ENCODE peak calls at places on chromosomes 3 and 15, in eight cellular contexts. One of them, this sample, is unnamed.

GRCh38 chr15:77243146-77243545 is 172.2 kb upstream of the TSPAN3 start:
- DNase-seq in NCI-H524: no peak
- DNase-seq in choroid plexus epithelial cell: no peak
- DNase-seq in brain pericyte: no peak
- DNase-seq in NCI-H1092 treated with DMSO at 0.1 percent for 48 hours: no peak
- DNase-seq in HCEC 1CT: no peak
- DNase-seq in C1 segment of cervical spinal cord: no peak
- DNase-seq in globus pallidus: no peak
- DNase-seq in this sample: no peak

GRCh38 chr3:134378384-134378783 is 4.1 kb upstream of the AMOTL2 start:
- DNase-seq in NCI-H524: peak
- DNase-seq in choroid plexus epithelial cell: peak
- DNase-seq in brain pericyte: no peak
- DNase-seq in NCI-H1092 treated with DMSO at 0.1 percent for 48 hours: no peak
- DNase-seq in HCEC 1CT: peak
- DNase-seq in C1 segment of cervical spinal cord: no peak
- DNase-seq in globus pallidus: peak
- DNase-seq in this sample: peak

GRCh38 chr3:11543141-11543947 is 100.4 kb downstream of the VGLL4 start:
- DNase-seq in NCI-H524: no peak
- DNase-seq in choroid plexus epithelial cell: no peak
- DNase-seq in brain pericyte: no peak
- DNase-seq in NCI-H1092 treated with DMSO at 0.1 percent for 48 hours: no peak
- DNase-seq in HCEC 1CT: no peak
- DNase-seq in C1 segment of cervical spinal cord: no peak
- DNase-seq in globus pallidus: no peak
- DNase-seq in this sample: no peak

GRCh38 chr15:69578792-69579587 is 126.4 kb downstream of the RPLP1 start:
- DNase-seq in NCI-H524: no peak
- DNase-seq in choroid plexus epithelial cell: no peak
- DNase-seq in brain pericyte: no peak
- DNase-seq in NCI-H1092 treated with DMSO at 0.1 percent for 48 hours: no peak
- DNase-seq in HCEC 1CT: no peak
- DNase-seq in C1 segment of cervical spinal cord: no peak
- DNase-seq in globus pallidus: no peak
- DNase-seq in this sample: no peak

GRCh38 chr3:195260286-195260905 is 10.6 kb downstream of the XXYLT1 start:
- DNase-seq in NCI-H524: peak
- DNase-seq in choroid plexus epithelial cell: no peak
- DNase-seq in brain pericyte: no peak
- DNase-seq in NCI-H1092 treated with DMSO at 0.1 percent for 48 hours: peak
- DNase-seq in HCEC 1CT: no peak
- DNase-seq in C1 segment of cervical spinal cord: no peak
- DNase-seq in globus pallidus: no peak
- DNase-seq in this sample: no peak

GRCh38 chr3:184405075-184406060 is 25.5 kb downstream of the CHRD start:
- DNase-seq in NCI-H524: peak
- DNase-seq in choroid plexus epithelial cell: no peak
- DNase-seq in brain pericyte: no peak
- DNase-seq in NCI-H1092 treated with DMSO at 0.1 percent for 48 hours: no peak
- DNase-seq in HCEC 1CT: no peak
- DNase-seq in C1 segment of cervical spinal cord: no peak
- DNase-seq in globus pallidus: no peak
- DNase-seq in this sample: no peak

GRCh38 chr15:69731581-69731980 is 279.0 kb downstream of the RPLP1 start:
- DNase-seq in NCI-H524: no peak
- DNase-seq in choroid plexus epithelial cell: no peak
- DNase-seq in brain pericyte: no peak
- DNase-seq in NCI-H1092 treated with DMSO at 0.1 percent for 48 hours: no peak
- DNase-seq in HCEC 1CT: no peak
- DNase-seq in C1 segment of cervical spinal cord: no peak
- DNase-seq in globus pallidus: no peak
- DNase-seq in this sample: no peak

GRCh38 chr3:29186982-29187718 is 93.7 kb upstream of the RBMS3 start:
- DNase-seq in NCI-H524: peak
- DNase-seq in choroid plexus epithelial cell: peak
- DNase-seq in brain pericyte: no peak
- DNase-seq in NCI-H1092 treated with DMSO at 0.1 percent for 48 hours: no peak
- DNase-seq in HCEC 1CT: peak
- DNase-seq in C1 segment of cervical spinal cord: no peak
- DNase-seq in globus pallidus: no peak
- DNase-seq in this sample: no peak

GRCh38 chr3:189909573-189909972 is 211.1 kb downstream of the P3H2 start:
- DNase-seq in NCI-H524: no peak
- DNase-seq in choroid plexus epithelial cell: no peak
- DNase-seq in brain pericyte: no peak
- DNase-seq in NCI-H1092 treated with DMSO at 0.1 percent for 48 hours: no peak
- DNase-seq in HCEC 1CT: no peak
- DNase-seq in C1 segment of cervical spinal cord: no peak
- DNase-seq in globus pallidus: no peak
- DNase-seq in this sample: no peak

GRCh38 chr3:28376424-28376823 is 27.8 kb upstream of the AZI2 start:
- DNase-seq in NCI-H524: no peak
- DNase-seq in choroid plexus epithelial cell: peak
- DNase-seq in brain pericyte: no peak
- DNase-seq in NCI-H1092 treated with DMSO at 0.1 percent for 48 hours: no peak
- DNase-seq in HCEC 1CT: peak
- DNase-seq in C1 segment of cervical spinal cord: no peak
- DNase-seq in globus pallidus: no peak
- DNase-seq in this sample: no peak

GRCh38 chr3:148269816-148270215 is 427.9 kb upstream of the AGTR1 start:
- DNase-seq in NCI-H524: no peak
- DNase-seq in choroid plexus epithelial cell: peak
- DNase-seq in brain pericyte: no peak
- DNase-seq in NCI-H1092 treated with DMSO at 0.1 percent for 48 hours: no peak
- DNase-seq in HCEC 1CT: peak
- DNase-seq in C1 segment of cervical spinal cord: peak
- DNase-seq in globus pallidus: peak
- DNase-seq in this sample: no peak

GRCh38 chr15:75578948-75579908 is at the start of gene PTPN9:
- DNase-seq in NCI-H524: peak
- DNase-seq in choroid plexus epithelial cell: peak
- DNase-seq in brain pericyte: no peak
- DNase-seq in NCI-H1092 treated with DMSO at 0.1 percent for 48 hours: peak
- DNase-seq in HCEC 1CT: peak
- DNase-seq in C1 segment of cervical spinal cord: peak
- DNase-seq in globus pallidus: peak
- DNase-seq in this sample: peak

GRCh38 chr15:45183511-45183910 is 4.3 kb downstream of the SHF start:
- DNase-seq in NCI-H524: peak
- DNase-seq in choroid plexus epithelial cell: no peak
- DNase-seq in brain pericyte: no peak
- DNase-seq in NCI-H1092 treated with DMSO at 0.1 percent for 48 hours: peak
- DNase-seq in HCEC 1CT: no peak
- DNase-seq in C1 segment of cervical spinal cord: no peak
- DNase-seq in globus pallidus: no peak
- DNase-seq in this sample: no peak

GRCh38 chr15:43285609-43286037 is 18.9 kb upstream of the TGM5 start:
- DNase-seq in NCI-H524: peak
- DNase-seq in choroid plexus epithelial cell: peak
- DNase-seq in brain pericyte: peak
- DNase-seq in NCI-H1092 treated with DMSO at 0.1 percent for 48 hours: peak
- DNase-seq in HCEC 1CT: peak
- DNase-seq in C1 segment of cervical spinal cord: peak
- DNase-seq in globus pallidus: peak
- DNase-seq in this sample: peak

GRCh38 chr15:46685096-46685495 is 1032.2 kb upstream of the SEMA6D start:
- DNase-seq in NCI-H524: no peak
- DNase-seq in choroid plexus epithelial cell: no peak
- DNase-seq in brain pericyte: no peak
- DNase-seq in NCI-H1092 treated with DMSO at 0.1 percent for 48 hours: no peak
- DNase-seq in HCEC 1CT: no peak
- DNase-seq in C1 segment of cervical spinal cord: no peak
- DNase-seq in globus pallidus: no peak
- DNase-seq in this sample: no peak

GRCh38 chr15:101121511-101122090 is 130.2 kb downstream of the CHSY1 start:
- DNase-seq in NCI-H524: peak
- DNase-seq in choroid plexus epithelial cell: peak
- DNase-seq in brain pericyte: peak
- DNase-seq in NCI-H1092 treated with DMSO at 0.1 percent for 48 hours: peak
- DNase-seq in HCEC 1CT: peak
- DNase-seq in C1 segment of cervical spinal cord: peak
- DNase-seq in globus pallidus: peak
- DNase-seq in this sample: no peak

GRCh38 chr15:63490345-63491034 is 13.9 kb upstream of the USP3 start:
- DNase-seq in NCI-H524: peak
- DNase-seq in choroid plexus epithelial cell: no peak
- DNase-seq in brain pericyte: no peak
- DNase-seq in NCI-H1092 treated with DMSO at 0.1 percent for 48 hours: peak
- DNase-seq in HCEC 1CT: no peak
- DNase-seq in C1 segment of cervical spinal cord: no peak
- DNase-seq in globus pallidus: no peak
- DNase-seq in this sample: no peak

GRCh38 chr15:40942337-40942854 is 10.9 kb upstream of the CHAC1 start:
- DNase-seq in NCI-H524: peak
- DNase-seq in choroid plexus epithelial cell: no peak
- DNase-seq in brain pericyte: no peak
- DNase-seq in NCI-H1092 treated with DMSO at 0.1 percent for 48 hours: no peak
- DNase-seq in HCEC 1CT: no peak
- DNase-seq in C1 segment of cervical spinal cord: no peak
- DNase-seq in globus pallidus: no peak
- DNase-seq in this sample: no peak

GRCh38 chr15:59105839-59106238 is 893 bp downstream of the CCNB2 start:
- DNase-seq in NCI-H524: peak
- DNase-seq in choroid plexus epithelial cell: no peak
- DNase-seq in brain pericyte: no peak
- DNase-seq in NCI-H1092 treated with DMSO at 0.1 percent for 48 hours: no peak
- DNase-seq in HCEC 1CT: no peak
- DNase-seq in C1 segment of cervical spinal cord: no peak
- DNase-seq in globus pallidus: no peak
- DNase-seq in this sample: peak

GRCh38 chr3:172586447-172586846 is 63.2 kb upstream of the TNFSF10 start:
- DNase-seq in NCI-H524: no peak
- DNase-seq in choroid plexus epithelial cell: peak
- DNase-seq in brain pericyte: no peak
- DNase-seq in NCI-H1092 treated with DMSO at 0.1 percent for 48 hours: no peak
- DNase-seq in HCEC 1CT: no peak
- DNase-seq in C1 segment of cervical spinal cord: no peak
- DNase-seq in globus pallidus: no peak
- DNase-seq in this sample: no peak

GRCh38 chr15:27696530-27696929 is 402.6 kb downstream of the OCA2 start:
- DNase-seq in NCI-H524: no peak
- DNase-seq in choroid plexus epithelial cell: no peak
- DNase-seq in brain pericyte: no peak
- DNase-seq in NCI-H1092 treated with DMSO at 0.1 percent for 48 hours: no peak
- DNase-seq in HCEC 1CT: no peak
- DNase-seq in C1 segment of cervical spinal cord: no peak
- DNase-seq in globus pallidus: no peak
- DNase-seq in this sample: no peak

This sample was measured in HuH-7.5.